ENCODE peak calls at places on chromosomes 16 and 17, in nine cellular contexts. D is fibroblast of lung, N is esophagus squamous epithelium, F is left ventricle myocardium inferior, Z is sigmoid colon, C is tibial nerve, O is ascending aorta, K is heart left ventricle, H is esophagus muscularis mucosa. Q is an unnamed sample.

GRCh38 chr17:81566461-81567126 is 14.4 kb upstream of the FAAP100 start:
- DNase-seq in N (no peak), Z (peak; percentile 90), D (peak; percentile 98), K (peak; percentile 71), C (peak; percentile 70), O (peak; percentile 93), F (peak; percentile 61), H (no peak), Q (peak; percentile 85)

GRCh38 chr16:12504312-12504711 is 299.4 kb downstream of the CPPED1 start:
- DNase-seq in O (no peak), K (no peak), Z (no peak), N (no peak), C (no peak), F (no peak), D (no peak), H (no peak), Q (no peak)

GRCh38 chr17:16923097-16923903 is 48.6 kb downstream of the TNFRSF13B start:
- DNase-seq in O (peak; percentile 53), C (no peak), K (no peak), D (no peak), N (no peak), Z (peak; percentile 52), H (no peak), F (peak; percentile 7), Q (no peak)

GRCh38 chr17:16439303-16439791 is 24.0 kb downstream of the TRPV2 start:
- DNase-seq in N (no peak), K (no peak), H (no peak), Z (no peak), O (no peak), C (no peak), F (no peak), D (peak; percentile 47), Q (no peak)

GRCh38 chr16:81543571-81543970 is 99.0 kb downstream of the CMIP start:
- DNase-seq in Z (no peak), H (no peak), F (no peak), O (no peak), N (no peak), C (no peak), K (no peak), D (peak; percentile 53), Q (no peak)

GRCh38 chr17:35568561-35568960 is 7.9 kb upstream of the SLFN14 start:
- DNase-seq in K (no peak), N (no peak), C (no peak), Z (no peak), H (no peak), F (no peak), D (peak; percentile 52), O (no peak), Q (no peak)

GRCh38 chr17:78784397-78784751 is 2.3 kb upstream of the CYTH1 start:
- DNase-seq in H (no peak), O (no peak), F (no peak), D (no peak), N (no peak), C (no peak), Z (peak; percentile 61), K (no peak), Q (no peak)

GRCh38 chr16:49081556-49081955 is 200.1 kb downstream of the CBLN1 start:
- DNase-seq in O (no peak), F (no peak), K (no peak), D (no peak), N (no peak), C (no peak), H (no peak), Z (no peak), Q (peak; percentile 60)

GRCh38 chr17:65297916-65298315 is 160.7 kb downstream of the RGS9 start:
- DNase-seq in O (no peak), Z (no peak), F (no peak), C (no peak), D (no peak), N (no peak), K (no peak), H (no peak), Q (no peak)

GRCh38 chr17:47620503-47621245 is 29.0 kb upstream of the KPNB1 start:
- DNase-seq in Z (no peak), C (no peak), F (no peak), O (no peak), H (no peak), N (no peak), K (no peak), D (no peak), Q (no peak)

GRCh38 chr16:78034530-78034929 is 12.2 kb downstream of the CLEC3A start:
- DNase-seq in Z (no peak), N (no peak), C (no peak), D (peak; percentile 80), F (no peak), O (no peak), H (no peak), K (no peak), Q (peak; percentile 40)

GRCh38 chr17:77312786-77313599 is 172.2 kb downstream of the SEC14L1 start:
- DNase-seq in O (peak; percentile 90), H (no peak), C (peak; percentile 79), D (peak; percentile 89), F (peak; percentile 68), Z (peak; percentile 80), N (no peak), K (peak; percentile 59), Q (no peak)

GRCh38 chr17:31538080-31538762 is 146.7 kb downstream of the RAB11FIP4 start:
- DNase-seq in H (no peak), O (no peak), C (no peak), N (no peak), K (no peak), Z (no peak), F (no peak), D (no peak), Q (no peak)

GRCh38 chr17:32298298-32298697 is 32.7 kb downstream of the RHBDL3 start:
- DNase-seq in H (no peak), O (no peak), Z (no peak), N (no peak), F (no peak), D (no peak), K (no peak), C (no peak), Q (no peak)

GRCh38 chr17:78789663-78790181 is 7.6 kb upstream of the CYTH1 start:
- DNase-seq in O (peak; percentile 79), K (peak; percentile 60), H (peak; percentile 95), D (peak; percentile 95), F (peak; percentile 86), C (peak; percentile 79), N (no peak), Z (peak; percentile 87), Q (no peak)

GRCh38 chr17:37710344-37710886 is 34.4 kb downstream of the HNF1B start:
- DNase-seq in Z (no peak), D (peak; percentile 77), O (no peak), H (no peak), N (no peak), C (no peak), K (peak; percentile 25), F (no peak), Q (no peak)

GRCh38 chr17:28053725-28054124 is 11.2 kb downstream of the NLK start:
- DNase-seq in O (no peak), F (no peak), C (no peak), K (no peak), H (no peak), Z (no peak), D (no peak), N (no peak), Q (no peak)
- H3K4me1 ChIP-seq in O (peaks cover 4% of the 10 kb centered on the region), F (peaks cover 87% of the 10 kb centered on the region), C (peaks cover 10% of the 10 kb centered on the region), K (peaks cover 75% of the 10 kb centered on the region), H (peaks cover 44% of the 10 kb centered on the region), Z (peaks cover 17% of the 10 kb centered on the region), D (peaks cover 4% of the 10 kb centered on the region), N (peaks cover 24% of the 10 kb centered on the region), Q (peaks cover 4% of the 10 kb centered on the region)

GRCh38 chr17:42181851-42182207 is 887 bp upstream of the KCNH4 start:
- DNase-seq in C (no peak), Z (no peak), K (no peak), H (no peak), D (no peak), O (no peak), N (no peak), F (no peak), Q (no peak)
- H3K4me1 ChIP-seq in C (peaks cover 30% of the 10 kb centered on the region), Z (peaks cover 32% of the 10 kb centered on the region), K (peaks cover 38% of the 10 kb centered on the region), H (peaks cover 36% of the 10 kb centered on the region), D (peaks cover 7% of the 10 kb centered on the region), O (peaks cover 12% of the 10 kb centered on the region), N (peaks cover 50% of the 10 kb centered on the region), F (peaks cover 43% of the 10 kb centered on the region), Q (no peaks in the 10 kb centered on the region)

GRCh38 chr16:24983521-24983920 is 31.6 kb downstream of the ARHGAP17 start:
- DNase-seq in C (no peak), D (no peak), N (no peak), O (peak; percentile 21), K (no peak), Z (no peak), H (no peak), F (no peak), Q (no peak)

GRCh38 chr16:24976971-24977672 is 38.0 kb downstream of the ARHGAP17 start:
- DNase-seq in O (peak; percentile 59), F (no peak), H (no peak), Z (no peak), N (no peak), K (no peak), C (no peak), D (no peak), Q (no peak)

GRCh38 chr16:24978370-24978914 is 36.7 kb downstream of the ARHGAP17 start:
- DNase-seq in C (no peak), K (no peak), H (no peak), N (no peak), O (peak; percentile 39), Z (no peak), D (no peak), F (no peak), Q (no peak)

GRCh38 chr16:24977673-24978065 is 37.5 kb downstream of the ARHGAP17 start:
- DNase-seq in O (peak; percentile 58), H (no peak), D (peak; percentile 83), C (no peak), Z (no peak), N (no peak), K (no peak), F (no peak), Q (no peak)

DNA sequence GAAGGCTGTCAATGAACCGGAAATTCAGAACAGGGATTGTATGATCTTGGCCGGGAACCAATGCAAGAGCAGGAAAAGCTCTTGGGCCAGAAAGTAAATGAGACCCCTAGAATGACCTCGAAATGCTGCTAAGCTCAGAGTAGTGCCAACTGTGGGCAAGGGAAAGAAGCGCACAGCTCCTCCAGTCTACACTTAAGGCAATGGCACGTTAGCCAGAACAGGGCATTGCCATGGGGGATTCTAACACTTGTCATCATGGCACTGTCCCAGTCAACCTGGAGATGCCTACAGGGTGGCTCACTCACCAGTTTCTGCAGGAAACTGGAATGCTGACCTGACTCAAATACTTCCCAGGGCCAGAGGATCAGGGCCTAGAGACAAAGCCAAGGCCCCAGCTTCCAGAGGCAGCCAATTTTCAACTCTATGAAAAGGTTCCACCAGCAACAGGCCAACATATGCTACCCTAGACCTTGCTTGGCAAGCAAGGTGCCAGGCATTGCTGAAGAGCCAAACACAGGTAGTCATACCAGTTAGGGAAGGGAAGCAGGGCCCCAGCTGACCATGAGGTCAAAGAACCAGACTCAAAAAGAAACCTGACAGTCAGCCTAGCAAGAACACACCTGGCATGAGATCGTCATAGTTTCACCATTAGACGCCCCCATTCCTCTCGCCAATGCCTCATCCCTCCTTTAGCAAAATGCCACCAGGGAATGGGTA is 34.9 kb downstream of the ARHGAP17 start:
- DNase-seq in O (peak; percentile 56), N (no peak), C (no peak), D (peak; percentile 37), K (peak; percentile 53), H (no peak), F (no peak), Z (no peak), Q (peak; percentile 62)
- H3K4me1 ChIP-seq in O (peaks cover 41% of the 10 kb centered on the region), N (peaks cover 87% of the 10 kb centered on the region), C (peaks cover 38% of the 10 kb centered on the region), D (peaks cover 33% of the 10 kb centered on the region), K (peaks cover 75% of the 10 kb centered on the region), H (peaks cover 64% of the 10 kb centered on the region), F (peaks cover 91% of the 10 kb centered on the region), Z (peaks cover 40% of the 10 kb centered on the region), Q (peaks cover 11% of the 10 kb centered on the region)

GRCh38 chr17:74210191-74211140 is 2.9 kb upstream of the TTYH2 start:
- DNase-seq in H (no peak), C (peak; percentile 71), Z (peak; percentile 84), K (peak; percentile 61), F (peak; percentile 69), N (no peak), D (peak; percentile 77), O (peak; percentile 79), Q (peak; percentile 66)
- H3K4me1 ChIP-seq in H (peaks cover 88% of the 10 kb centered on the region), C (peaks cover 42% of the 10 kb centered on the region), Z (peaks cover 63% of the 10 kb centered on the region), K (peaks cover 81% of the 10 kb centered on the region), F (peaks cover 92% of the 10 kb centered on the region), N (peaks cover 92% of the 10 kb centered on the region), D (peaks cover 20% of the 10 kb centered on the region), O (peaks cover 36% of the 10 kb centered on the region), Q (peaks cover 31% of the 10 kb centered on the region)

Q was measured in foreskin keratinocyte.